ENCODE peak calls at places on chromosomes 5 and 9, in four cellular contexts. I is GM12878, T is HepG2, J is K562. A is an unnamed sample.

GRCh38 chr9:128526729-128527128 is 22.2 kb downstream of the GLE1 start:
- DNase-seq in T (no peak), I (no peak), J (no peak), A (no peak)

GRCh38 chr5:143001764-143002351 is 231.7 kb downstream of the ARHGAP26 start:
- DNase-seq in I (no peak), J (no peak), T (no peak), A (no peak)

GRCh38 chr9:79403495-79403894 is 168.3 kb upstream of the TLE4 start:
- DNase-seq in J (no peak), I (no peak), T (no peak), A (no peak)

GRCh38 chr5:143886621-143887301 is 74.8 kb downstream of the HMHB1 start:
- DNase-seq in T (no peak), J (no peak), I (no peak), A (no peak)

GRCh38 chr5:132052520-132052919 is 7.9 kb upstream of the IL3 start:
- DNase-seq in J (no peak), T (no peak), I (no peak), A (no peak)

GRCh38 chr9:118028225-118028624 is 324.0 kb downstream of the TLR4 start:
- DNase-seq in I (no peak), T (no peak), J (no peak), A (no peak)

GRCh38 chr9:26955222-26955903 is 849 bp upstream of the IFT74 start:
- DNase-seq in T (no peak), I (no peak), J (peak), A (no peak)

GRCh38 chr9:90455316-90455715 is 187.3 kb downstream of the DIRAS2 start:
- DNase-seq in J (no peak), T (no peak), I (no peak), A (no peak)

GRCh38 chr5:75668988-75669760 is 48.1 kb downstream of the POC5 start:
- DNase-seq in I (peak), T (peak), J (peak), A (no peak)

GRCh38 chr5:116764941-116765340 is 190.3 kb upstream of the SEMA6A start:
- DNase-seq in T (no peak), J (no peak), I (peak), A (no peak)

GRCh38 chr5:139974661-139975060 is 68.4 kb downstream of the NRG2 start:
- DNase-seq in T (no peak), I (no peak), J (no peak), A (no peak)

GRCh38 chr5:324736-325612 is 3.5 kb downstream of the AHRR start:
- DNase-seq in J (no peak), I (no peak), T (no peak), A (no peak)

GRCh38 chr5:150349681-150350275 is 7.7 kb upstream of the TCOF1 start:
- DNase-seq in T (no peak), I (no peak), J (no peak), A (no peak)

GRCh38 chr5:150353395-150353675 is 4.2 kb upstream of the TCOF1 start:
- DNase-seq in J (no peak), T (no peak), I (no peak), A (no peak)

GRCh38 chr5:150352531-150353394 is 4.7 kb upstream of the TCOF1 start:
- DNase-seq in I (no peak), J (no peak), T (no peak), A (no peak)

GRCh38 chr5:150347003-150347402 is 10.5 kb upstream of the TCOF1 start:
- DNase-seq in T (no peak), J (no peak), I (no peak), A (no peak)

DNA sequence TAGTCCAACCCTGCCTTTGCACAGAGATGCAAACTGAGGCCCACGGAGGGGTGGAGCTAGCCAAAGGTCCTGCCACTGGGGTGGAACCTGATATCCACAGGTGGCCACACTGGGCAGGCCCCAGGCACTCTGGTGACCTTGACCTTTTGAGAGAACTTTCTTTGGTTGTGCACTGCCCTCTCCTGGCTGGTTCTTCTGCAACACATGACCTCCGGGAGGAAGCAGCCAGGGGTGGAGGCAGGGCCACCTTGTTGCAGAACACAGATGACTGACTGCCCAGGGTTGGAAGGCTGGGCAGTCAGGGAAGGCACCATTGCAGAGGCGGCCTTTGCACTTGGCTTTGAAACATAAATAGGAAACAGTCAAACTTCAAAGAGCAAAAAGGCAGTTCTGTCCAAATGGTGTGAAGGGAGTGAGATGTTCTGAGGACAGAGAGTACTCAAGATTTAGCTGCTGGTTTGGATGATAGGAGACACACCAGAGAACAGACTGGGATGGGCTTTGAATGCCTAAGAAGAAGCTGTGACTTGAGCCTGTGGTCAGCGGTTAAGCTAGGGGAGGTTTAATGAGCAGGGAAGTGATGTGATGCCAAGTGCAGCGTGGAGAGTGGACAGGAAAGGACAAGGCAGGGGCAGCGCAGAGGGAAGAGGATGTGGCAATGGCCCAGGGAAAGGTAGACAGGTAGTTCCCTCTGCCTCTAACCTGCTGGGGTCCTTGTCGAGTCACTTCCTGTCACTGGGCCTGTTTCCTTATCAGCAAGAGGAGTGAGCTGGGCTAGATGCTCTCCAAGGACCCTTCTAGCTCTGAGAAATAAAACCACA is 6.8 kb upstream of the TCOF1 start:
- DNase-seq in I (peak), J (peak), T (peak), A (peak)
- TF ChIP-seq BHLHE40 in I (no peak), J (peak), T (no peak), A (no peak)

GRCh38 chr9:122128007-122128406 is 31.6 kb downstream of the NDUFA8 start:
- DNase-seq in I (no peak), T (no peak), J (no peak), A (no peak)
- TF ChIP-seq FOXM1 in I (no peak), T (no peak), J (no peak), A (no peak)

GRCh38 chr5:79762929-79763328 is 73.3 kb downstream of the CMYA5 start:
- DNase-seq in T (no peak), J (no peak), I (no peak), A (no peak)

GRCh38 chr5:79759848-79760247 is 70.2 kb downstream of the CMYA5 start:
- DNase-seq in T (peak), I (no peak), J (no peak), A (no peak)

GRCh38 chr5:79756102-79756501 is 66.5 kb downstream of the CMYA5 start:
- DNase-seq in T (no peak), J (no peak), I (no peak), A (no peak)

GRCh38 chr5:79754865-79755555 is 65.4 kb downstream of the CMYA5 start:
- DNase-seq in I (no peak), J (no peak), T (peak), A (no peak)

DNA sequence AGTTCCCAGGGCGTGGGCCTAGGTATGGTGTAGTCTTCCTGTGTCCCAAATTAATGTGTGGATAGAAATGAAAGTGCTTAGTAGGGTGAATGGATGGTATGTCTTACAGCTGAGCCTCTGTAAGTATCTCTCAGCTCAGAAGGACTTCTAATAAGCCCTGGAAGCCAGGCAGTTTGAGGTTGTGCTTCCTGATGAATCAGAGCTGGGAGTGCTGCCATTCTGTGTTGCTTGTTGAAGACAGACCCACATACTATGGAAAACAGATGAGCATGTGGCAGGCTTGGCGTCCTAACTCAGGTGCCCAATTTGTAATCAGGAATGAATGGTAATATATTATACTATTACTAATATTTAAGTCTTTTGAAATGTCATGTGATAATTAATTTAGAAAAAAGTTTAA is 69.8 kb downstream of the CMYA5 start:
- DNase-seq in J (no peak), I (no peak), T (no peak), A (no peak)
- TF ChIP-seq BHLHE40 in J (no peak), I (no peak), T (no peak), A (no peak)

GRCh38 chr5:167755420-167755819 is 536.0 kb upstream of the WWC1 start:
- DNase-seq in T (no peak), I (no peak), J (no peak), A (no peak)

GRCh38 chr5:167753725-167754490 is 537.5 kb upstream of the WWC1 start:
- DNase-seq in I (no peak), T (no peak), J (no peak), A (no peak)

GRCh38 chr5:167759411-167759821 is 532.0 kb upstream of the WWC1 start:
- DNase-seq in T (no peak), I (no peak), J (no peak), A (no peak)

DNA sequence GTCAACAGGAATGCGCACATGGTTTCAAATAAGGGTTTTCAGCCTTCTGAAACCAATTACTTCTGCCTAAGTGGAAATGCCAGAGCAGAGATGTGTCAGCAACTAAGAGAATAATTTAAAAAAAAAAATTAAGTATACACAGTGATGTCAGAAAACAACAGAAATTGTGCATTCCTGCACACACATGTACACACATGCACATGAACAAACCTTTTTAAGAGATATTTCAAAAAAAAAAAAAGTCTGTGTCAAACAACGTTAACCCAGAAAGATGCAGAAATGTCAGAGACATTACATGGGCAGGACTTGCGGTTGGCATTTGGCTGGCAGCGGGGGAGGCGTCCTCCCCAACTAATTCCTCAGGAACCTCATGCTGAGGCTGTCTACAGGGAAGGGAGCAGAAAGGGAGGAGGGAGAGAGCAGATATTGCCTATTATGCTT is 536.9 kb upstream of the WWC1 start:
- DNase-seq in I (no peak), T (no peak), J (no peak), A (no peak)
- TF ChIP-seq FOXM1 in I (no peak), T (no peak), J (no peak), A (no peak)

GRCh38 chr5:105639511-105639910 is 2031.2 kb downstream of the EFNA5 start:
- DNase-seq in I (no peak), J (no peak), T (no peak), A (no peak)
- TF ChIP-seq BHLHE40 in I (no peak), J (no peak), T (no peak), A (no peak)

DNA sequence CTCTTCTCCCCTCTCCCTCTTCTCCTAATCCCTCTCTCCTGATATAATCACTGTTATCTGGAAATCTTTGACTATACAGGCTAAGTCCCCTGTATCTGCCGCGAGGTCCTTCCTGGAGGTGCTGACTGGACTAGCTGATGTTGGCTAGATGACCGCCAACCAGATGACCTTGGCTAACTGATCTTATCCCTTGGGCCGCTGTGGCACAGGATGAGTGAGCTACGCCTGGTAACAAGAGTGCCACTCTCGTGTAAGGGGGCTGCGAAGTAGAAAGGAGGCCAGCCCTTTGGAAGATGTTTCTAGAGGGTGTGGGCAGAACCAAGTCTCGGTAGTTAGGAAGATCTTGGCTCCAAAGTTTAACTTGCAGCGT is 345 bp upstream of the PRRC1 start:
- DNase-seq in T (peak), J (peak), I (peak), A (no peak)
- TF ChIP-seq FOXM1 in T (no peak), J (no peak), I (no peak), A (no peak)

GRCh38 chr5:178994580-178995340 is at the start of gene GRM6:
- DNase-seq in J (no peak), T (no peak), I (no peak), A (peak)
- TF ChIP-seq BHLHE40 in J (no peak), T (no peak), I (no peak), A (no peak)

GRCh38 chr5:83595217-83595616 is 123.7 kb downstream of the VCAN start:
- DNase-seq in T (no peak), J (no peak), I (no peak), A (no peak)

GRCh38 chr5:83589786-83590185 is 118.2 kb downstream of the VCAN start:
- DNase-seq in J (no peak), I (no peak), T (no peak), A (no peak)

GRCh38 chr5:83586874-83587776 is 115.6 kb downstream of the VCAN start:
- DNase-seq in J (no peak), T (no peak), I (no peak), A (no peak)

GRCh38 chr5:83590966-83591365 is 119.4 kb downstream of the VCAN start:
- DNase-seq in I (no peak), T (no peak), J (no peak), A (no peak)
- TF ChIP-seq FOXM1 in I (no peak), T (no peak), J (no peak), A (no peak)

GRCh38 chr9:80755586-80755985 is 933.8 kb downstream of the TLE1 start:
- DNase-seq in I (no peak), J (no peak), T (no peak), A (no peak)
- TF ChIP-seq BHLHE40 in I (no peak), J (no peak), T (no peak), A (no peak)

A was measured in HEK293T.